ENCODE peak calls at places on chromosomes 2 and 18, in ten cellular contexts. F, S, T, J, A, L, V, R, M and B are unnamed samples.

GRCh38 chr2:130387071-130387400 is 31.2 kb downstream of the PTPN18 start:
- DNase-seq in F (no peak), S (no peak), T (no peak), J (no peak), A (no peak), L (no peak), V (no peak), R (no peak), M (no peak), B (no peak)

GRCh38 chr2:180130403-180130802 is 123.3 kb upstream of the CWC22 start:
- DNase-seq in F (no peak), S (no peak), T (no peak), J (no peak), A (no peak), L (peak; percentile 46), V (no peak), R (no peak), M (no peak), B (no peak)

GRCh38 chr2:230155359-230155758 is 64.4 kb downstream of the SP110 start:
- DNase-seq in F (no peak), S (no peak), T (no peak), J (no peak), A (no peak), L (no peak), V (no peak), R (no peak), M (no peak), B (no peak)

GRCh38 chr2:70613510-70613909 is 59.9 kb upstream of the TGFA start:
- DNase-seq in F (no peak), S (no peak), T (no peak), J (no peak), A (no peak), L (no peak), V (peak; percentile 18), R (no peak), M (no peak), B (no peak)

GRCh38 chr2:188065386-188065785 is 226.3 kb upstream of the GULP1 start:
- DNase-seq in F (no peak), S (no peak), T (no peak), J (no peak), A (peak; percentile 36), L (no peak), V (no peak), R (no peak), M (no peak), B (no peak)

GRCh38 chr2:239822146-239822945 is 202.8 kb downstream of the NDUFA10 start:
- DNase-seq in F (no peak), S (peak; percentile 59), T (no peak), J (no peak), A (no peak), L (no peak), V (no peak), R (no peak), M (no peak), B (no peak)

GRCh38 chr2:143934170-143934912 is 585.6 kb downstream of the ZEB2 start:
- DNase-seq in F (no peak), S (no peak), T (no peak), J (no peak), A (no peak), L (no peak), V (peak; percentile 18), R (no peak), M (no peak), B (no peak)

GRCh38 chr2:9057939-9058761 is 54.7 kb upstream of the MBOAT2 start:
- DNase-seq in F (no peak), S (peak; percentile 59), T (no peak), J (no peak), A (no peak), L (no peak), V (no peak), R (no peak), M (no peak), B (peak; percentile 23)

GRCh38 chr18:67467188-67467587 is 49.3 kb downstream of the DSEL start:
- DNase-seq in F (no peak), S (no peak), T (no peak), J (no peak), A (no peak), L (no peak), V (no peak), R (no peak), M (no peak), B (no peak)

GRCh38 chr2:160205511-160205910 is 5.4 kb upstream of the ITGB6 start:
- DNase-seq in F (peak; percentile 93), S (no peak), T (peak; percentile 81), J (no peak), A (peak; percentile 43), L (peak; percentile 97), V (peak; percentile 49), R (no peak), M (no peak), B (peak; percentile 91)

GRCh38 chr2:198715304-198715703 is 742.4 kb downstream of the SATB2 start:
- DNase-seq in F (no peak), S (no peak), T (no peak), J (no peak), A (no peak), L (no peak), V (no peak), R (no peak), M (no peak), B (no peak)

GRCh38 chr2:25977768-25978167 is 4.5 kb downstream of the KIF3C start:
- DNase-seq in F (peak; percentile 26), S (no peak), T (no peak), J (no peak), A (no peak), L (peak; percentile 85), V (no peak), R (no peak), M (no peak), B (no peak)